ENCODE peak calls at places on chromosomes 3 and 15, in four cellular contexts. D is heart left ventricle, C is fibroblast of mammary gland, S is fibroblast of pulmonary artery. W is an unnamed sample.

GRCh38 chr3:40754966-40755365 is 230.2 kb downstream of the ZNF621 start:
- DNase-seq in C (no peak), S (no peak), D (no peak), W (no peak)

GRCh38 chr15:96247631-96248305 is 82.7 kb upstream of the NR2F2 start:
- DNase-seq in S (no peak), C (no peak), D (no peak), W (no peak)

GRCh38 chr3:32481791-32482631 is 20.6 kb downstream of the CMTM6 start:
- DNase-seq in D (no peak), C (no peak), S (no peak), W (no peak)

GRCh38 chr15:52080031-52080430 is 32.5 kb downstream of the BCL2L10 start:
- DNase-seq in C (no peak), D (no peak), S (peak; percentile 31), W (no peak)

GRCh38 chr15:37765809-37766208 is 168.6 kb upstream of the TMCO5A start:
- DNase-seq in D (no peak), S (peak; percentile 22), C (peak; percentile 7), W (no peak)

GRCh38 chr15:57740048-57740447 is 33.5 kb downstream of the POLR2M start:
- DNase-seq in S (no peak), C (no peak), D (no peak), W (no peak)

GRCh38 chr15:40337597-40337996 is 3.1 kb downstream of the CCDC9B start:
- DNase-seq in D (peak; percentile 67), C (no peak), S (no peak), W (no peak)

GRCh38 chr3:16305121-16305541 is 40.1 kb downstream of the OXNAD1 start:
- DNase-seq in S (no peak), D (no peak), C (no peak), W (no peak)

GRCh38 chr3:112550859-112551258 is 10.9 kb downstream of the ATG3 start:
- DNase-seq in S (no peak), D (no peak), C (no peak), W (no peak)

GRCh38 chr15:78914027-78914764 is 30.6 kb downstream of the CTSH start:
- DNase-seq in D (no peak), S (no peak), C (peak; percentile 79), W (no peak)
- TF ChIP-seq CTCF in D (peak; percentile 64), S (peak; percentile 42), C (peak; percentile 54), W (peak; percentile 46)

GRCh38 chr3:104425416-104425815 is 941.3 kb upstream of the ALCAM start:
- DNase-seq in D (no peak), S (no peak), C (no peak), W (no peak)
- TF ChIP-seq CTCF in D (no peak), S (no peak), C (no peak), W (no peak)

GRCh38 chr15:59616390-59616789 is 4.8 kb downstream of the GCNT3 start:
- DNase-seq in D (no peak), C (no peak), S (no peak), W (no peak)
- TF ChIP-seq CTCF in D (no peak), C (no peak), S (no peak), W (no peak)

GRCh38 chr3:73432723-73433032 is 192.1 kb downstream of the PDZRN3 start:
- DNase-seq in D (no peak), C (no peak), S (no peak), W (no peak)
- TF ChIP-seq CTCF in D (no peak), C (no peak), S (no peak), W (no peak)

GRCh38 chr3:47324278-47324865 is 41.6 kb downstream of the KLHL18 start:
- DNase-seq in D (no peak), C (peak; percentile 81), S (peak; percentile 89), W (no peak)
- TF ChIP-seq CTCF in D (peak; percentile 77), C (peak; percentile 81), S (peak; percentile 82), W (peak; percentile 66)

DNA sequence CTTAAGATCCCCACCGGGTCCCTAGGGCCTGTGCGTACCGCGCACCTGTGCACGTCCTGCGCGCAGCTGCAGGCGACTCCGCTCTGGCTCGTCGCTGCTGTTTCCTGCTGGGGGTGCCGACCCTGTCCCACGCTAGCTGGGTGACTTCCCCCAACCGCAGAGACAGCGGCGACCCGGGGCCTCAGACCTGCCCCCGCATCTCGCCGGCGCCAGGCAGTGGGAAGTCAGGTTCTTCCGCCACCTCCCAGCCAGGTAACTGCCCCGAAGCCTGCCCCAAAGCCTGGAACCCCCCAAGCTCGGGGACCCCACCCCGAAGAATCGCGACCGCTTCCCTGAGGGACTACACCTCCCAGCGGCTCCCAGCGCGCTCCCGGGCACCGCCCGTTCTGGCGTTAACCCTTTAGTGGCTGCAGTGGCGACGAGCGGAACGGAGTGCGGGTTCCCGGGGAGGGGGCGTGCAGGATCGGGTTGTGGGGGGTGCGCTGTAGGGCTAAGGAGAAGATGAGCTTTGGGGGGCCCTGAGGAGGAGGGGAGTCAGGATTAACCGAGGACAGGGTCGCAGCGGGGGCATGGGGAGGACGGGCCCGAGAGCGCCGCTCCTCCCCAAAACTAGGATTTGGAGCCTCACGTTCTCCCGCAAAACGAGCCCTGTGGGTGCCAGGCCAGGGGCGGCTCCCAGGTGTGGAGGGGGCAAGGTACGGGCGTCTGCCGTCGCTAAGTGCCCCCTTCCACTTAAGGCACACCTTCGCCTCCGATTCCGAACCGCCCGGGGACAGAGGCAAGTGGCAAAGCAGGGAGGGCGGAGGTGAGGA is 589 bp downstream of the NEIL1 start:
- DNase-seq in D (peak; percentile 84), S (no peak), C (no peak), W (peak; percentile 87)
- TF ChIP-seq CTCF in D (no peak), S (no peak), C (no peak), W (no peak)

DNA sequence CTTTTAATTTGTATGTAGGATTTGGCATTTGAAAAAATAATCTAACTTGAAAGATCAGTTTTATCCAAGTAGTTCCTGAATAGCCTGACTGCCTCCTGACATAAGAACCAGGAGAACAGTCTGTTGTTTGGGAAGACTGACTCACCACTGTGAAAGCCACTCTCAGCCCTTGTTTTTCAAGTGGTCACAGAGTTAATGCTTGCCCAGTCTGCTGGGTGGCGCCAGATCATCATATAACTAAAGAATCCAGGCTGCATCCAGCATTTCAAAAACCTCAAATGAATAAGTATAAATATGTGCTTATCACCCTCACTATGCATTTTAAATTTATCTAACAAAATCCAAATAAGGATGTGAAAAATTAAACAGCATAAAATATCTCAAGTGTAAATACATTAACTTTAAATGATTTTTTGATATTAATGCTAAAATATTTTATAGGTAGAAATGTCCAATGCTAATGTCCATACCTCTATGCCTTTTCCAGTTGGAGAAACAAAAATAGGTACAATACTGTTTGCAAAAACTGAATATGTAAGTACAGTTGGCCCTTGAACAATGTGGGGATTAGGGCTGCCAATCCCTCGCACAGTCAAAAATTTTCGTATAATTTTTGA is 26.9 kb upstream of the ZBBX start:
- DNase-seq in S (peak; percentile 70), C (peak; percentile 77), D (no peak), W (no peak)
- TF ChIP-seq CTCF in S (peak; percentile 44), C (peak; percentile 54), D (peak; percentile 57), W (peak; percentile 44)